ENCODE peak calls at places on chromosomes 3 and 15, in four cellular contexts. E is trophoblast cell; Z is cardiac muscle cell; V is effector memory CD4-positive, alpha-beta T cell. N is an unnamed sample.

GRCh38 chr15:53611145-53611920 is 148.1 kb downstream of the WDR72 start:
- DNase-seq in Z (no peak), V (no peak), E (no peak), N (no peak)

GRCh38 chr15:75352186-75352585 is 5.3 kb downstream of the NEIL1 start:
- DNase-seq in Z (no peak), E (no peak), V (no peak), N (no peak)

GRCh38 chr3:72155391-72156064 is 370.6 kb upstream of the PROK2 start:
- DNase-seq in Z (no peak), E (peak; percentile 94), V (no peak), N (no peak)

GRCh38 chr3:16329036-16329791 is 64.2 kb downstream of the OXNAD1 start:
- DNase-seq in V (no peak), E (no peak), Z (no peak), N (peak; percentile 51)

GRCh38 chr3:125602752-125603649 is 7.7 kb upstream of the OSBPL11 start:
- DNase-seq in E (no peak), Z (peak; percentile 17), V (no peak), N (no peak)

GRCh38 chr3:195543642-195544536 is 764 bp upstream of the PPP1R2 start:
- DNase-seq in E (no peak), V (no peak), Z (no peak), N (peak; percentile 71)

GRCh38 chr3:138186803-138187295 is 252 bp upstream of the ARMC8 start:
- DNase-seq in Z (peak; percentile 94), E (no peak), V (peak; percentile 80), N (peak; percentile 97)

GRCh38 chr3:24496529-24497482 is 2.2 kb upstream of the THRB start:
- DNase-seq in V (no peak), Z (peak; percentile 56), E (peak; percentile 78), N (peak; percentile 54)

GRCh38 chr3:93969443-93969842 is 4.3 kb downstream of the PROS1 start:
- DNase-seq in E (peak; percentile 15), Z (no peak), V (no peak), N (no peak)

GRCh38 chr3:98994128-98994762 is 92.8 kb upstream of the DCBLD2 start:
- DNase-seq in E (no peak), Z (peak; percentile 57), V (no peak), N (no peak)

GRCh38 chr3:71050521-71051258 is 532.8 kb downstream of the FOXP1 start:
- DNase-seq in V (peak; percentile 46), E (no peak), Z (no peak), N (no peak)

GRCh38 chr3:66552846-66553245 is 52.0 kb upstream of the LRIG1 start:
- DNase-seq in V (no peak), E (no peak), Z (no peak), N (peak; percentile 56)

GRCh38 chr3:99981138-99981537 is 133.2 kb downstream of the FILIP1L start:
- DNase-seq in V (no peak), Z (no peak), E (no peak), N (no peak)

GRCh38 chr3:72123908-72124441 is 339.0 kb upstream of the PROK2 start:
- DNase-seq in E (peak; percentile 82), Z (no peak), V (no peak), N (no peak)

GRCh38 chr15:33701304-33701696 is 267.0 kb upstream of the CHRM5 start:
- DNase-seq in E (no peak), V (no peak), Z (no peak), N (no peak)

GRCh38 chr15:63006032-63006878 is 36.3 kb upstream of the TPM1 start:
- DNase-seq in Z (no peak), E (peak; percentile 81), V (no peak), N (no peak)

GRCh38 chr15:80709542-80709941 is 14.4 kb downstream of the ABHD17C start:
- DNase-seq in V (no peak), E (peak; percentile 34), Z (no peak), N (no peak)

GRCh38 chr3:49019941-49020334 is 1.6 kb upstream of the DALRD3 start:
- DNase-seq in E (peak; percentile 31), Z (no peak), V (no peak), N (no peak)

GRCh38 chr15:44719293-44719999 is 8.1 kb downstream of the B2M start:
- DNase-seq in Z (no peak), V (peak; percentile 45), E (peak; percentile 44), N (no peak)

GRCh38 chr15:35444557-35445204 is 101.3 kb downstream of the DPH6 start:
- DNase-seq in V (no peak), E (peak; percentile 2), Z (peak; percentile 61), N (peak; percentile 38)

GRCh38 chr3:120435621-120436020 is 15.2 kb downstream of the FSTL1 start:
- DNase-seq in E (no peak), V (no peak), Z (no peak), N (no peak)

GRCh38 chr3:73547427-73548036 is 77.2 kb downstream of the PDZRN3 start:
- DNase-seq in Z (no peak), E (no peak), V (no peak), N (no peak)

GRCh38 chr15:73951591-73951990 is 25.3 kb downstream of the LOXL1 start:
- DNase-seq in E (no peak), Z (no peak), V (no peak), N (peak; percentile 78)

GRCh38 chr15:100725121-100726069 is 123.0 kb downstream of the ASB7 start:
- DNase-seq in V (no peak), Z (no peak), E (no peak), N (peak; percentile 32)

GRCh38 chr3:170180952-170181876 is at the start of gene PHC3:
- DNase-seq in V (peak; percentile 84), Z (peak; percentile 95), E (peak; percentile 91), N (peak; percentile 99)

GRCh38 chr15:83323296-83323711 is 38.8 kb upstream of the BNC1 start:
- DNase-seq in Z (no peak), V (no peak), E (no peak), N (no peak)

GRCh38 chr3:190497809-190498208 is 16.1 kb upstream of the IL1RAP start:
- DNase-seq in Z (peak; percentile 52), E (peak; percentile 85), V (no peak), N (no peak)

GRCh38 chr15:65069179-65069578 is 1.4 kb upstream of the RASL12 start:
- DNase-seq in Z (no peak), V (no peak), E (no peak), N (no peak)

GRCh38 chr3:45095916-45096526 is 50.2 kb downstream of the CDCP1 start:
- DNase-seq in V (no peak), E (no peak), Z (no peak), N (no peak)

GRCh38 chr3:11230125-11230524 is 42.1 kb upstream of the ATG7 start:
- DNase-seq in E (no peak), V (no peak), Z (no peak), N (no peak)

GRCh38 chr3:41120461-41120860 is 78.8 kb upstream of the CTNNB1 start:
- DNase-seq in Z (peak; percentile 50), V (no peak), E (no peak), N (peak; percentile 33)

GRCh38 chr15:66704019-66704782 is 2.2 kb downstream of the SMAD6 start:
- DNase-seq in V (no peak), E (no peak), Z (no peak), N (no peak)

GRCh38 chr15:66891776-66892175 is 173.6 kb upstream of the SMAD3 start:
- DNase-seq in Z (no peak), V (no peak), E (no peak), N (no peak)

GRCh38 chr15:68479406-68479805 is 47.4 kb upstream of the ITGA11 start:
- DNase-seq in E (no peak), Z (no peak), V (no peak), N (no peak)

GRCh38 chr3:57434041-57434440 is 110.1 kb downstream of the DNAH12 start:
- DNase-seq in Z (peak; percentile 53), E (no peak), V (no peak), N (peak; percentile 40)

GRCh38 chr3:50264389-50264963 is 4.5 kb upstream of the SEMA3B start:
- DNase-seq in V (no peak), E (peak; percentile 93), Z (peak; percentile 96), N (peak; percentile 98)

GRCh38 chr3:144708437-144708836 is 736.8 kb downstream of the DIPK2A start:
- DNase-seq in Z (no peak), E (no peak), V (no peak), N (no peak)

GRCh38 chr15:40161693-40162401 is 978 bp downstream of the BUB1B start:
- DNase-seq in Z (no peak), V (no peak), E (no peak), N (peak; percentile 24)

GRCh38 chr3:46558184-46559029 is 7.7 kb downstream of the LRRC2 start:
- DNase-seq in Z (peak; percentile 59), E (peak; percentile 91), V (peak; percentile 61), N (peak; percentile 75)
- H3K4me3 ChIP-seq in Z (no peak overlapping the region), E (no peak overlapping the region), V (peak overlapping the region; percentile 36), N (peak overlapping the region; percentile 16)

DNA sequence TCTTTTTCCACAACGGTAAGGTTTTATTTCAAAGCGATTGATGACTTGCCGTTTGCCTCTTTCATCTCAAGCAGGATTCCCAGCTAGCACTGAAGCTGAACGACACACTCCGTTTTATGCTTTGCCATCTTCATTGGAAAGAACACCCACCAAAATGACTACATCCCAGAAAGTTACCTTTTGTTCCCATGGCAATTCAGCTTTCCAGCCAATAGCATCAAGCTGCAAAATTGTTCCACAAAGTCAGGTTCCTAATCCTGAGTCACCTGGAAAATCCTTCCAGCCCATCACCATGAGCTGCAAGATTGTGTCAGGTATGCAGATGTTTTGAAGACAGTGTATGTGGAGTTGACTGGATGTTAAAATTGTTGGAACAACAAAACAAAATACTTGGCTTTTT is 56.5 kb downstream of the YEATS2 start:
- DNase-seq in V (no peak), Z (no peak), E (no peak), N (no peak)
- H3K36me3 ChIP-seq in V (peaks cover 45% of the 10 kb centered on the region), Z (peaks cover 39% of the 10 kb centered on the region), E (peaks cover 17% of the 10 kb centered on the region), N (peaks cover 11% of the 10 kb centered on the region)

GRCh38 chr3:123980539-123980938 is 11.4 kb downstream of the ROPN1 start:
- DNase-seq in V (no peak), Z (no peak), E (no peak), N (no peak)
- H3K4me3 ChIP-seq in V (no peak overlapping the region), Z (no peak overlapping the region), E (no peak overlapping the region), N (no peak overlapping the region)

GRCh38 chr15:58882243-58882642 is 51.2 kb downstream of the SLTM start:
- DNase-seq in V (no peak), Z (peak; percentile 28), E (no peak), N (no peak)
- H3K36me3 ChIP-seq in V (peaks cover 85% of the 10 kb centered on the region), Z (peaks cover 72% of the 10 kb centered on the region), E (peaks cover 45% of the 10 kb centered on the region), N (peaks cover 52% of the 10 kb centered on the region)

DNA sequence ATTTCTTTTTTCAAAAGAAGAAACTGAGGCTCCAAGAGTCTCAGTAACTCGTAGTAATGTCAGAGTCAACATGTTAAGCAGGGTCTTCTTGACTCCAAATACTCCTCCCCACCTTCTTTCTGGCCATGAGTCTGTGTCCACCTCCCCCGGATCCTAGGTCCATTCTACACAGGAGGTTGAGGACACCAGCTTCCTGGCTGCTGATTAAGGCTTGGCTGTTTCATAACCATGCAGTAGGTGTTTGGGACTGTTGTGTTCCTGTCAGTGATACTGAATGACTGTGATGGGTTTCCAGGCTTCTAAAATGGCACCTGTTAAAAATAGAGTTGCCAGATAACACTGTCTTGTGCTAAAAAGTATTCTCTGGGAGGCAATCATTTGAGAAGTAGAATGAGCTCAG is 130.8 kb upstream of the IL12A start:
- DNase-seq in Z (no peak), V (no peak), E (no peak), N (no peak)
- H3K4me3 ChIP-seq in Z (no peak overlapping the region), V (no peak overlapping the region), E (no peak overlapping the region), N (no peak overlapping the region)

N was measured in H7.